ENCODE peak calls at places on chromosomes 1 and 21, in five cellular contexts. One of them, this sample, is unnamed.
A peak's percentile ranks its signal among the peaks of the same experiment; 100 is the strongest.

GRCh38 chr1:33577663-33578062 is 105.2 kb downstream of the ZSCAN20 start:
- DNase-seq in GM04504: no peak
- DNase-seq in activated CD4-positive, alpha-beta T cell treated with anti-CD3 and anti-CD28 coated beads for 4 hours: no peak
- DNase-seq in NCI-H345: no peak
- DNase-seq in ELF-1: no peak
- DNase-seq in this sample: no peak

GRCh38 chr21:41566500-41567014 is 58.6 kb upstream of the TMPRSS2 start:
- DNase-seq in GM04504: no peak
- DNase-seq in activated CD4-positive, alpha-beta T cell treated with anti-CD3 and anti-CD28 coated beads for 4 hours: no peak
- DNase-seq in NCI-H345: no peak
- DNase-seq in ELF-1: no peak
- DNase-seq in this sample: no peak

GRCh38 chr1:22491995-22492726 is 40.5 kb downstream of the ZBTB40 start:
- DNase-seq in GM04504: no peak
- DNase-seq in activated CD4-positive, alpha-beta T cell treated with anti-CD3 and anti-CD28 coated beads for 4 hours: no peak
- DNase-seq in NCI-H345: no peak
- DNase-seq in ELF-1: no peak
- DNase-seq in this sample: no peak

GRCh38 chr1:195617157-195617556 is 991.1 kb downstream of the KCNT2 start:
- DNase-seq in GM04504: no peak
- DNase-seq in activated CD4-positive, alpha-beta T cell treated with anti-CD3 and anti-CD28 coated beads for 4 hours: no peak
- DNase-seq in NCI-H345: no peak
- DNase-seq in ELF-1: no peak
- DNase-seq in this sample: no peak

GRCh38 chr1:114310771-114311251 is 157.1 kb upstream of the SYT6 start:
- DNase-seq in GM04504: peak; percentile 74
- DNase-seq in activated CD4-positive, alpha-beta T cell treated with anti-CD3 and anti-CD28 coated beads for 4 hours: no peak
- DNase-seq in NCI-H345: no peak
- DNase-seq in ELF-1: no peak
- DNase-seq in this sample: no peak

GRCh38 chr1:212699104-212699838 is 369 bp downstream of the BATF3 start:
- DNase-seq in GM04504: no peak
- DNase-seq in activated CD4-positive, alpha-beta T cell treated with anti-CD3 and anti-CD28 coated beads for 4 hours: peak; percentile 55
- DNase-seq in NCI-H345: peak; percentile 66
- DNase-seq in ELF-1: peak; percentile 82
- DNase-seq in this sample: peak; percentile 36

GRCh38 chr1:75677443-75677842 is 47.1 kb upstream of the ACADM start:
- DNase-seq in GM04504: no peak
- DNase-seq in activated CD4-positive, alpha-beta T cell treated with anti-CD3 and anti-CD28 coated beads for 4 hours: no peak
- DNase-seq in NCI-H345: peak; percentile 40
- DNase-seq in ELF-1: no peak
- DNase-seq in this sample: no peak

GRCh38 chr1:119308130-119308529 is 60.5 kb upstream of the HAO2 start:
- DNase-seq in GM04504: no peak
- DNase-seq in activated CD4-positive, alpha-beta T cell treated with anti-CD3 and anti-CD28 coated beads for 4 hours: no peak
- DNase-seq in NCI-H345: no peak
- DNase-seq in ELF-1: no peak
- DNase-seq in this sample: no peak

GRCh38 chr1:23561813-23562100 is 2.5 kb upstream of the ID3 start:
- DNase-seq in GM04504: no peak
- DNase-seq in activated CD4-positive, alpha-beta T cell treated with anti-CD3 and anti-CD28 coated beads for 4 hours: no peak
- DNase-seq in NCI-H345: no peak
- DNase-seq in ELF-1: no peak
- DNase-seq in this sample: no peak

GRCh38 chr1:29706936-29707335 is 470.6 kb downstream of the PTPRU start:
- DNase-seq in GM04504: no peak
- DNase-seq in activated CD4-positive, alpha-beta T cell treated with anti-CD3 and anti-CD28 coated beads for 4 hours: no peak
- DNase-seq in NCI-H345: peak; percentile 94
- DNase-seq in ELF-1: peak; percentile 81
- DNase-seq in this sample: no peak

GRCh38 chr1:187928288-187928687 is 1099.5 kb downstream of the PLA2G4A start:
- DNase-seq in GM04504: no peak
- DNase-seq in activated CD4-positive, alpha-beta T cell treated with anti-CD3 and anti-CD28 coated beads for 4 hours: no peak
- DNase-seq in NCI-H345: no peak
- DNase-seq in ELF-1: peak; percentile 38
- DNase-seq in this sample: no peak

GRCh38 chr1:53326598-53327182 is 1.2 kb downstream of the LRP8 start:
- DNase-seq in GM04504: no peak
- DNase-seq in activated CD4-positive, alpha-beta T cell treated with anti-CD3 and anti-CD28 coated beads for 4 hours: peak; percentile 31
- DNase-seq in NCI-H345: peak; percentile 81
- DNase-seq in ELF-1: peak; percentile 64
- DNase-seq in this sample: peak; percentile 85

GRCh38 chr1:207088731-207089626 is at the start of gene C4BPB:
- DNase-seq in GM04504: no peak
- DNase-seq in activated CD4-positive, alpha-beta T cell treated with anti-CD3 and anti-CD28 coated beads for 4 hours: no peak
- DNase-seq in NCI-H345: no peak
- DNase-seq in ELF-1: peak; percentile 16
- DNase-seq in this sample: peak; percentile 4

GRCh38 chr1:163035791-163036249 is 33.3 kb upstream of the RGS4 start:
- DNase-seq in GM04504: peak; percentile 76
- DNase-seq in activated CD4-positive, alpha-beta T cell treated with anti-CD3 and anti-CD28 coated beads for 4 hours: no peak
- DNase-seq in NCI-H345: peak; percentile 16
- DNase-seq in ELF-1: no peak
- DNase-seq in this sample: no peak

GRCh38 chr21:45556645-45557601 is 14.7 kb upstream of the SLC19A1 start:
- DNase-seq in GM04504: no peak
- DNase-seq in activated CD4-positive, alpha-beta T cell treated with anti-CD3 and anti-CD28 coated beads for 4 hours: no peak
- DNase-seq in NCI-H345: no peak
- DNase-seq in ELF-1: no peak
- DNase-seq in this sample: no peak

GRCh38 chr21:30072496-30072895 is 94.1 kb downstream of the CLDN17 start:
- DNase-seq in GM04504: no peak
- DNase-seq in activated CD4-positive, alpha-beta T cell treated with anti-CD3 and anti-CD28 coated beads for 4 hours: no peak
- DNase-seq in NCI-H345: no peak
- DNase-seq in ELF-1: no peak
- DNase-seq in this sample: no peak

GRCh38 chr21:32141009-32141357 is 137.9 kb downstream of the MIS18A start:
- DNase-seq in GM04504: no peak
- DNase-seq in activated CD4-positive, alpha-beta T cell treated with anti-CD3 and anti-CD28 coated beads for 4 hours: no peak
- DNase-seq in NCI-H345: no peak
- DNase-seq in ELF-1: no peak
- DNase-seq in this sample: no peak

GRCh38 chr1:26459573-26460031 is 12.6 kb upstream of the HMGN2 start:
- DNase-seq in GM04504: no peak
- DNase-seq in activated CD4-positive, alpha-beta T cell treated with anti-CD3 and anti-CD28 coated beads for 4 hours: no peak
- DNase-seq in NCI-H345: no peak
- DNase-seq in ELF-1: no peak
- DNase-seq in this sample: no peak

GRCh38 chr1:10304295-10304694 is 93.9 kb downstream of the KIF1B start:
- DNase-seq in GM04504: no peak
- DNase-seq in activated CD4-positive, alpha-beta T cell treated with anti-CD3 and anti-CD28 coated beads for 4 hours: no peak
- DNase-seq in NCI-H345: no peak
- DNase-seq in ELF-1: no peak
- DNase-seq in this sample: no peak

GRCh38 chr1:221118176-221118937 is 239.1 kb downstream of the HLX start:
- DNase-seq in GM04504: no peak
- DNase-seq in activated CD4-positive, alpha-beta T cell treated with anti-CD3 and anti-CD28 coated beads for 4 hours: no peak
- DNase-seq in NCI-H345: no peak
- DNase-seq in ELF-1: no peak
- DNase-seq in this sample: no peak

GRCh38 chr1:207993477-207994445 is 82.8 kb upstream of the CD34 start:
- DNase-seq in GM04504: no peak
- DNase-seq in activated CD4-positive, alpha-beta T cell treated with anti-CD3 and anti-CD28 coated beads for 4 hours: no peak
- DNase-seq in NCI-H345: no peak
- DNase-seq in ELF-1: peak; percentile 47
- DNase-seq in this sample: no peak

GRCh38 chr1:5955479-5955977 is 36.7 kb downstream of the NPHP4 start:
- DNase-seq in GM04504: no peak
- DNase-seq in activated CD4-positive, alpha-beta T cell treated with anti-CD3 and anti-CD28 coated beads for 4 hours: no peak
- DNase-seq in NCI-H345: peak; percentile 56
- DNase-seq in ELF-1: no peak
- DNase-seq in this sample: peak; percentile 56

GRCh38 chr1:207050428-207050767 is 610 bp downstream of the YOD1 start:
- DNase-seq in GM04504: no peak
- DNase-seq in activated CD4-positive, alpha-beta T cell treated with anti-CD3 and anti-CD28 coated beads for 4 hours: no peak
- DNase-seq in NCI-H345: no peak
- DNase-seq in ELF-1: no peak
- DNase-seq in this sample: no peak

GRCh38 chr1:192609110-192610079 is 26.6 kb upstream of the RGS13 start:
- DNase-seq in GM04504: no peak
- DNase-seq in activated CD4-positive, alpha-beta T cell treated with anti-CD3 and anti-CD28 coated beads for 4 hours: peak; percentile 41
- DNase-seq in NCI-H345: no peak
- DNase-seq in ELF-1: no peak
- DNase-seq in this sample: no peak

GRCh38 chr1:227954163-227954850 is 6.6 kb upstream of the WNT9A start:
- DNase-seq in GM04504: no peak
- DNase-seq in activated CD4-positive, alpha-beta T cell treated with anti-CD3 and anti-CD28 coated beads for 4 hours: no peak
- DNase-seq in NCI-H345: no peak
- DNase-seq in ELF-1: no peak
- DNase-seq in this sample: no peak

GRCh38 chr1:42484382-42484781 is 21.3 kb downstream of the CCDC30 start:
- DNase-seq in GM04504: peak; percentile 73
- DNase-seq in activated CD4-positive, alpha-beta T cell treated with anti-CD3 and anti-CD28 coated beads for 4 hours: no peak
- DNase-seq in NCI-H345: no peak
- DNase-seq in ELF-1: peak; percentile 39
- DNase-seq in this sample: no peak

GRCh38 chr1:222928212-222928611 is 113.4 kb downstream of the DISP1 start:
- DNase-seq in GM04504: no peak
- DNase-seq in activated CD4-positive, alpha-beta T cell treated with anti-CD3 and anti-CD28 coated beads for 4 hours: no peak
- DNase-seq in NCI-H345: no peak
- DNase-seq in ELF-1: peak; percentile 79
- DNase-seq in this sample: peak; percentile 91

GRCh38 chr1:35718492-35719336 is at the start of gene C1orf216:
- DNase-seq in GM04504: peak; percentile 46
- DNase-seq in activated CD4-positive, alpha-beta T cell treated with anti-CD3 and anti-CD28 coated beads for 4 hours: peak; percentile 80
- DNase-seq in NCI-H345: no peak
- DNase-seq in ELF-1: peak; percentile 83
- DNase-seq in this sample: peak; percentile 97

GRCh38 chr1:154736840-154737239 is 128.9 kb upstream of the ADAR start:
- DNase-seq in GM04504: no peak
- DNase-seq in activated CD4-positive, alpha-beta T cell treated with anti-CD3 and anti-CD28 coated beads for 4 hours: peak; percentile 39
- DNase-seq in NCI-H345: no peak
- DNase-seq in ELF-1: no peak
- DNase-seq in this sample: peak; percentile 35

GRCh38 chr1:180173952-180174351 is 19.3 kb downstream of the QSOX1 start:
- DNase-seq in GM04504: no peak
- DNase-seq in activated CD4-positive, alpha-beta T cell treated with anti-CD3 and anti-CD28 coated beads for 4 hours: no peak
- DNase-seq in NCI-H345: no peak
- DNase-seq in ELF-1: no peak
- DNase-seq in this sample: no peak

GRCh38 chr1:216929870-216930582 is 206.8 kb upstream of the ESRRG start:
- DNase-seq in GM04504: no peak
- DNase-seq in activated CD4-positive, alpha-beta T cell treated with anti-CD3 and anti-CD28 coated beads for 4 hours: no peak
- DNase-seq in NCI-H345: no peak
- DNase-seq in ELF-1: no peak
- DNase-seq in this sample: no peak

GRCh38 chr1:8343464-8344001 is 25.6 kb downstream of the SLC45A1 start:
- DNase-seq in GM04504: peak; percentile 94
- DNase-seq in activated CD4-positive, alpha-beta T cell treated with anti-CD3 and anti-CD28 coated beads for 4 hours: no peak
- DNase-seq in NCI-H345: no peak
- DNase-seq in ELF-1: no peak
- DNase-seq in this sample: no peak

GRCh38 chr1:64664287-64664686 is 80.6 kb upstream of the RAVER2 start:
- DNase-seq in GM04504: no peak
- DNase-seq in activated CD4-positive, alpha-beta T cell treated with anti-CD3 and anti-CD28 coated beads for 4 hours: no peak
- DNase-seq in NCI-H345: peak; percentile 84
- DNase-seq in ELF-1: no peak
- DNase-seq in this sample: no peak

GRCh38 chr21:41766883-41767605 is at the start of gene RIPK4:
- DNase-seq in GM04504: no peak
- DNase-seq in activated CD4-positive, alpha-beta T cell treated with anti-CD3 and anti-CD28 coated beads for 4 hours: peak; percentile 60
- DNase-seq in NCI-H345: peak; percentile 93
- DNase-seq in ELF-1: peak; percentile 69
- DNase-seq in this sample: peak; percentile 82